ENCODE peak calls at places on chromosomes 11 and 22, in seven cellular contexts. F is transverse colon, V is heart left ventricle, W is right lobe of liver, J is A549, U is body of pancreas, R is stomach. O is an unnamed sample.

GRCh38 chr22:31095637-31096249 is 11.6 kb downstream of the SELENOM start:
- DNase-seq in V (no peak), W (no peak), J (no peak), R (no peak), F (no peak), U (no peak), O (no peak)

GRCh38 chr11:59625703-59626102 is 10.1 kb upstream of the OSBP start:
- DNase-seq in F (no peak), R (no peak), W (no peak), U (no peak), J (no peak), V (no peak), O (no peak)

GRCh38 chr11:94543695-94544581 is at the start of gene FUT4:
- DNase-seq in J (peak), R (peak), F (peak), W (peak), U (peak), V (peak), O (peak)

GRCh38 chr22:28029201-28029948 is 110.3 kb upstream of the PITPNB start:
- DNase-seq in J (no peak), R (peak), W (no peak), U (peak), V (peak), F (peak), O (no peak)

GRCh38 chr22:26496456-26496855 is 12.8 kb downstream of the SRRD start:
- DNase-seq in R (no peak), J (no peak), W (no peak), V (no peak), U (no peak), F (no peak), O (no peak)

GRCh38 chr22:45344339-45344738 is 34.6 kb downstream of the FAM118A start:
- DNase-seq in F (no peak), J (peak), U (no peak), R (no peak), W (no peak), V (no peak), O (peak)

GRCh38 chr11:126426820-126427749 is 71.6 kb downstream of the ST3GAL4 start:
- DNase-seq in V (no peak), R (no peak), U (no peak), F (no peak), W (no peak), J (no peak), O (no peak)

GRCh38 chr11:24132471-24132870 is 364.4 kb upstream of the LUZP2 start:
- DNase-seq in R (no peak), F (no peak), V (no peak), J (no peak), W (no peak), U (peak), O (no peak)

GRCh38 chr22:20267441-20268288 is 453 bp downstream of the RTN4R start:
- DNase-seq in V (no peak), F (peak), J (peak), U (peak), W (no peak), R (peak), O (no peak)

GRCh38 chr22:35971418-35972119 is 57.1 kb downstream of the RBFOX2 start:
- DNase-seq in J (no peak), R (no peak), W (no peak), F (no peak), V (peak), U (no peak), O (no peak)

GRCh38 chr11:41010361-41011050 is 448.9 kb downstream of the LRRC4C start:
- DNase-seq in W (no peak), J (no peak), V (no peak), R (no peak), U (no peak), F (no peak), O (no peak)

GRCh38 chr11:61834278-61835004 is 6.3 kb downstream of the FADS2 start:
- DNase-seq in F (no peak), J (no peak), W (no peak), U (no peak), V (peak), R (no peak), O (peak)

GRCh38 chr11:72720806-72721205 is 31.4 kb downstream of the ARAP1 start:
- DNase-seq in W (no peak), J (no peak), R (no peak), U (peak), V (no peak), F (no peak), O (no peak)

GRCh38 chr11:7512525-7513209 is 1.1 kb upstream of the PPFIBP2 start:
- DNase-seq in J (no peak), V (peak), W (peak), R (peak), U (peak), F (peak), O (no peak)

DNA sequence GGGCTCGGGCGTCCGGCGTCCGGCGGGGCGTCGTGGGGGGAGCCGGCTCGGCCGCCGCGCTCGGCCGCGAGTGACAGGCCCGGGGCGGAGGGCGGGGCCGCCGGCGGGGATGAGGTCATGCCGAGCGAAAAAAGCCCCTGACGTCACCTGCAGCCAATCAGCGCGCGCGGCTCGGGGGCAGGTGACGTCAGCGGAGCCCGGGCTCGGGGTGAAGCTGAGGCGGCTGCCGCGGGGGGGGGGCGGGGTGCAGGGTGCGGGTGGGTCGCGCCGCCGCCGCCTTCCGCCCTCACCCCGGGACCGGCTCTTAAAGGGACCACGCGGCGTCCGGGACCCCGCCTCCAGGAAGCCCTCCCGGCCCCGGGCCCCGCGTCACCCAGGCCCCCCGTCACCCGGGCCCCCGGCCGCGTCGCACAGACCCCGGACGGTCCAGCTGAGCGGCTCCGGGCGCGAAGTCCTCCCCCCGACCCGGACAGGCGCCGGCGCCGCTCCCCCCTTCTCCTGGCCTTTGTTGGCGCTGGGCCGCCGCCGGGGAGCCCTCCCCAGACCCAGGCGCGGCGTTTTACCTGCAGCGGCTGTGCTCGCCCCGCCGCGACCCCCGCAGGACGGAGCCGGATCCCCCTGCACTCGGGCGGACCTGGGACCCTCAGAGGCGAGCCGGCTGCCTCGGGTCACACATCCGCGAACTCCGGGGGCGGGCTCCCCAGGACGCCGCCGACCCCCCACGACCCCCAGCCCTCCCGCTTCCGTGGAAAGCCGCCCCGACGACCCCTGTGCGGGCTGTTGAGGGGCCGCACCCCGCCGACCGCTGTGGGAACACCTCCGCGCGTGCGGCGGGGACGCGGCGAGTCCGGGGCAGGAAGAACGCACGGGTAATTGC is at the start of gene DUSP8:
- DNase-seq in V (peak), J (peak), R (peak), W (peak), U (peak), F (peak), O (peak)
- TF ChIP-seq POLR2A in V (peak), J (no peak), R (no peak), W (peak), U (peak), F (peak), O (no peak)

GRCh38 chr11:124119103-124119502 is 3.9 kb downstream of the VWA5A start:
- DNase-seq in W (no peak), U (no peak), R (no peak), J (no peak), F (no peak), V (no peak), O (no peak)

GRCh38 chr11:124113890-124114289 is 1.4 kb upstream of the VWA5A start:
- DNase-seq in J (no peak), F (peak), V (no peak), R (no peak), W (no peak), U (no peak), O (peak)

GRCh38 chr11:124115782-124116616 is 749 bp downstream of the VWA5A start:
- DNase-seq in J (no peak), R (peak), U (peak), V (no peak), W (no peak), F (peak), O (peak)

GRCh38 chr11:124109377-124109776 is 5.9 kb upstream of the VWA5A start:
- DNase-seq in F (no peak), W (no peak), J (no peak), U (no peak), R (no peak), V (no peak), O (no peak)

GRCh38 chr11:124114942-124115781 is at the start of gene VWA5A:
- DNase-seq in J (peak), F (peak), V (peak), R (peak), U (peak), W (peak), O (peak)
- TF ChIP-seq POLR2A in J (no peak), F (peak), V (peak), R (peak), U (peak), W (peak), O (peak)

GRCh38 chr11:84886344-84886743 is 740.8 kb downstream of the DLG2 start:
- DNase-seq in W (no peak), U (no peak), J (no peak), F (no peak), V (no peak), R (no peak), O (no peak)
- TF ChIP-seq POLR2A in W (no peak), U (no peak), J (no peak), F (no peak), V (no peak), R (no peak), O (no peak)

GRCh38 chr11:10305964-10306918 is 1.4 kb downstream of the ADM start:
- DNase-seq in W (peak), U (peak), V (no peak), J (peak), R (peak), F (peak), O (peak)
- TF ChIP-seq POLR2A in W (no peak), U (no peak), V (no peak), J (no peak), R (no peak), F (no peak), O (no peak)

DNA sequence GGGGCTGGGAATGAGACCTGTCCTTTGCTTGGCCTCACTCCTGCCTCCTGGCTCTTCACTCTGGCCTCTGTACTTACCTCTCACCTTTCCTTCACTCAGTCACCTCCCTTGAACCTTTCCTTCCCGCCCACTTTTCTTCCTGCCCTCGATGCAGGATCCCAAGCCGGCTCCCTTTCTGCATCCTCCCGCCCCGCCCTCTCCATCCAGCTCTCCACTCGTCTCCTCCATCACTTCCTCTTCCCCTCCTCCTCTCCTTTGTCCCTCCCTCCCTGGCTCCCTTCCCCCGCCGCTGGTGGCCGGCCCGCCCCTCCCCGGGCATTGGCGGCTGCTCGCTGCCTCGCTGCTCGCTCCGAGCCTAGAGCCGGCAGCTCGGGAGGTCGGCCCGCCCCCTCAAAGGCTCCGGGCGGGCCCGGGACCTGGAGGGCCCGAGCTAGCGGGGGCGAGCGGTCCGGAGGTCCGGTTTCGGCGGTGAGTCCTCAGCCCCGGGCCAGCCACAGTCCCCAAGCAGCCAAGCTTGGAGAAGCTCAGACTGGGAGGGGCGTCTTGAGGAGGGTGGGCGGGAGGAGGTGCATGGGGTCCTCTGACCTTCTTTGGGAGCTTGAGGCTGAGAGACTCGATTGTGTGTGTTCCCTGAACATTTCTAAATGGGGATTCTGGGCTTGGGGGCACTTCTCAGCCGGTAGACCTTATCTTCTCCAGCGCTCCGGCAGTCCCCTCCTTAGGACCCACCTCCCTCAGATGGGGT is 13.8 kb downstream of the PHLDB1 start:
- DNase-seq in V (peak), F (peak), U (peak), R (peak), J (no peak), W (no peak), O (peak)
- TF ChIP-seq POLR2A in V (peak), F (no peak), U (no peak), R (no peak), J (no peak), W (no peak), O (no peak)

DNA sequence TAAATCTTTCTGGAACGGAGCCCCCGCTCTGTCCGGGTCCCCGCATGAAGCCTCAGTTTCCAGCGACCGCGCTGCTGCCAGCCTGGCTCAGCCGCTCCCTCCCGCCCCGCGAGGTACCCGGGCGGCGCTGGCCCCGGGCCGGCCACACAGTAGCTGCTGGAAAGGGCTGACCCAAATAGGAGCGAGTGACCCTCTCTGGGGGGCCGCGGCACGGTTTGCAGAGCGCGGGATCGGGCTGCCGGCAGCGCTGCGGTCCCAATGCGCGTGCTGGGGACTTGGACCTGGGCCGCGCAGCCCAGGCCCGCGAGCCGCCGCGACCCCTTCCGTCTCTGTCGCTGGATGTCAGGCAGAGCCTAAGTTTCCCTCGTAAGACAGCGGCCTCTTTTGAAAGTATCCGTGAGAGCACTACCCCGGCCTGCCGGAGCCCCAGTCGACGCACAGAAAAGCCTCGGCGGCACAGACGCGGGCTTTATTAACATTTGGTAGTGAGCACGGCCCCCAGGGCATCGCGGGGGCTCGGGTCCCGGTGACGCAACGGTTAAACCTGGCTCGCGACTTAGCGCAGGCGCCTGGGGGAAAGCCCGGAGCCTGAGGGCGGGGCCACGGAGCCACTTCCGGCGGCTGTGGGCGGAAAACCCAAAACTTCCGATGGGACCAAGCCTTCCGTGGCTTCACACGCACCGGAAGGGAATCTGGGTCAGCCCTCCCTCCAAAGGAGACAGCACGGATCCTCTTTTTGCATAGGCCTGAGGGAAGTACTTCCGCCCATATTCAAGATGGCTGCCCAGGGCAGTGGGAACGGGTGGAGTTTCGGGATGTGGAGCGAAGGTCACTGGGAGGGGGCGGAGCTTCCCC is 14.9 kb downstream of the BAD start:
- DNase-seq in U (peak), W (peak), F (peak), J (peak), V (peak), R (peak), O (peak)
- TF ChIP-seq POLR2A in U (peak), W (peak), F (peak), J (peak), V (peak), R (no peak), O (peak)

GRCh38 chr11:65574147-65574962 is 1.5 kb upstream of the EHBP1L1 start:
- DNase-seq in F (peak), J (peak), W (peak), U (peak), V (peak), R (peak), O (peak)

GRCh38 chr11:65576232-65576866 is 496 bp downstream of the EHBP1L1 start:
- DNase-seq in F (no peak), R (no peak), V (no peak), U (no peak), J (no peak), W (no peak), O (no peak)

GRCh38 chr11:65576867-65577755 is 1.3 kb downstream of the EHBP1L1 start:
- DNase-seq in F (peak), R (peak), J (peak), V (peak), W (no peak), U (peak), O (peak)

GRCh38 chr11:65574963-65575567 is 788 bp upstream of the EHBP1L1 start:
- DNase-seq in F (peak), W (no peak), R (peak), J (no peak), V (no peak), U (peak), O (peak)

GRCh38 chr11:65575568-65576231 is at the start of gene EHBP1L1:
- DNase-seq in R (peak), U (peak), V (peak), W (no peak), F (peak), J (peak), O (peak)
- TF ChIP-seq POLR2A in R (no peak), U (no peak), V (peak), W (peak), F (peak), J (no peak), O (peak)

DNA sequence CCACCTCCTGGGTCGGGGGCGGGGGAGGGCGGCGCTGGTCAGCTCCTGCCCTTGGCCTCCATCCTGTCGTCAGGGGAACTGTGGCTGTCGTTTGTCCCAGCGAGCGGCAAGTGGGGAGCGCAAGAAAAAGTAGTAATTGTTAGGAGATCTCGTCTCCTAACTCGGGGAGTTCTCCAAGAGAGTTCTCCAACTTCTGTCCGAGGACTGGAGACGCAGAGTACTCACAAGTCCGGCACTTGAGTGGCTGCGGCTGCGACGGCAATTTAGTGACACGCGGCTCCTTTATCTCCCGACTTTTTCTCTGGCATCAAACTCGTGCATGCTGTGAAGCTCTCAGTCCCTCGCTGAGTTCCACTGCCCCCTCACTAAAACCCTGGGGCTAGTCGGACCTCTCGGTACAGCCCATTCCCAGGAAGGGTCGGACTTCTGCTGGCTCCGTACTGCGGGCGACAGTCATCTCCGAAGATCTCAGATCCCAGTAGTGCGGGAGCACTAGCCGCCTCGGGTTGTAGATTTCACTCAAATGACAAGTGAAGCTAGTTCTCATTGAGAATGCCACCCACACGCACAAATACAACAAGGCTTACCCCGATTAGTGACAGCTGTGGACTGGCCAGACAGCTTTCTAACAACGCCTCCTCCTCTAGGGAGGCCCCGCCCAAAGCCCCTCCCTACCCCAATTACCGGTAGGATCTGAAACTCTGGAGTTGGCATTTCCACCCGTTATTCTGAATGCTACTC is at the start of gene PGR:
- DNase-seq in R (no peak), W (peak), V (peak), F (peak), J (no peak), U (peak), O (no peak)
- TF ChIP-seq POLR2A in R (no peak), W (no peak), V (peak), F (no peak), J (no peak), U (no peak), O (no peak)